ENCODE peak calls at places on chromosomes 3 and 15, in ten cellular contexts. T, G, E, C, J, N, O, Z, H and W are unnamed samples.

GRCh38 chr3:195808741-195809290 is 2.9 kb downstream of the MUC4 start:
- DNase-seq in T (no peak), G (no peak), E (peak), C (no peak), J (no peak), N (no peak), O (no peak), Z (peak), H (no peak), W (no peak)

GRCh38 chr3:100114413-100115030 is at the start of gene FILIP1L:
- DNase-seq in T (no peak), G (peak), E (no peak), C (no peak), J (peak), N (no peak), O (no peak), Z (no peak), H (no peak), W (no peak)

GRCh38 chr3:107752202-107752990 is 229.6 kb downstream of the BBX start:
- DNase-seq in T (no peak), G (no peak), E (peak), C (peak), J (no peak), N (no peak), O (peak), Z (peak), H (peak), W (no peak)

GRCh38 chr15:50234764-50235163 is 30.8 kb downstream of the HDC start:
- DNase-seq in T (no peak), G (no peak), E (no peak), C (peak), J (no peak), N (no peak), O (no peak), Z (peak), H (no peak), W (no peak)

GRCh38 chr3:157156844-157157635 is 2.9 kb downstream of the CCNL1 start:
- DNase-seq in T (no peak), G (no peak), E (no peak), C (peak), J (no peak), N (no peak), O (no peak), Z (peak), H (no peak), W (no peak)

GRCh38 chr15:70197318-70197944 is 99.7 kb upstream of the TLE3 start:
- DNase-seq in T (no peak), G (no peak), E (no peak), C (peak), J (no peak), N (no peak), O (no peak), Z (peak), H (no peak), W (no peak)

GRCh38 chr3:73026111-73026510 is 29.5 kb downstream of the PPP4R2 start:
- DNase-seq in T (no peak), G (no peak), E (no peak), C (no peak), J (no peak), N (no peak), O (no peak), Z (no peak), H (no peak), W (no peak)

GRCh38 chr15:71748327-71748726 is 62.0 kb upstream of the NR2E3 start:
- DNase-seq in T (no peak), G (no peak), E (no peak), C (peak), J (no peak), N (no peak), O (no peak), Z (peak), H (peak), W (no peak)

GRCh38 chr15:23629234-23629805 is 18.3 kb downstream of the MAGEL2 start:
- DNase-seq in T (no peak), G (no peak), E (no peak), C (peak), J (no peak), N (no peak), O (no peak), Z (no peak), H (no peak), W (no peak)

GRCh38 chr3:147940400-147940799 is 531.2 kb downstream of the ZIC1 start:
- DNase-seq in T (no peak), G (no peak), E (no peak), C (no peak), J (no peak), N (no peak), O (no peak), Z (no peak), H (no peak), W (no peak)

GRCh38 chr3:34886443-34886842 is 752.9 kb upstream of the ARPP21 start:
- DNase-seq in T (no peak), G (no peak), E (no peak), C (peak), J (no peak), N (no peak), O (no peak), Z (no peak), H (no peak), W (no peak)

GRCh38 chr3:195583831-195584542 is at the start of gene APOD:
- DNase-seq in T (no peak), G (peak), E (peak), C (peak), J (peak), N (peak), O (peak), Z (peak), H (no peak), W (no peak)

GRCh38 chr15:96213896-96214295 is 116.6 kb upstream of the NR2F2 start:
- DNase-seq in T (no peak), G (no peak), E (no peak), C (no peak), J (no peak), N (no peak), O (no peak), Z (no peak), H (no peak), W (no peak)

GRCh38 chr3:29677421-29677820 is 396.6 kb downstream of the RBMS3 start:
- DNase-seq in T (no peak), G (no peak), E (no peak), C (no peak), J (no peak), N (no peak), O (no peak), Z (no peak), H (no peak), W (no peak)
- TF ChIP-seq CTCF in T (no peak), G (no peak), E (no peak), C (no peak), J (no peak), N (no peak), O (no peak), Z (no peak), H (no peak), W (no peak)

GRCh38 chr15:52730163-52730562 is 51.0 kb upstream of the ATOSA start:
- DNase-seq in T (no peak), G (no peak), E (no peak), C (peak), J (no peak), N (no peak), O (peak), Z (peak), H (peak), W (no peak)
- TF ChIP-seq CTCF in T (no peak), G (no peak), E (no peak), C (no peak), J (no peak), N (no peak), O (no peak), Z (no peak), H (peak), W (no peak)

GRCh38 chr15:73291441-73291840 is 77.3 kb downstream of the HCN4 start:
- DNase-seq in T (no peak), G (no peak), E (no peak), C (no peak), J (no peak), N (no peak), O (no peak), Z (no peak), H (no peak), W (no peak)
- TF ChIP-seq CTCF in T (no peak), G (no peak), E (no peak), C (no peak), J (no peak), N (no peak), O (no peak), Z (no peak), H (no peak), W (no peak)

GRCh38 chr15:76502678-76503077 is 166.1 kb downstream of the ISL2 start:
- DNase-seq in T (no peak), G (no peak), E (no peak), C (no peak), J (no peak), N (no peak), O (no peak), Z (no peak), H (no peak), W (no peak)

GRCh38 chr15:76503121-76503520 is 166.5 kb downstream of the ISL2 start:
- DNase-seq in T (no peak), G (no peak), E (no peak), C (peak), J (no peak), N (no peak), O (no peak), Z (no peak), H (no peak), W (no peak)

GRCh38 chr15:76503804-76504203 is 167.2 kb downstream of the ISL2 start:
- DNase-seq in T (no peak), G (no peak), E (no peak), C (no peak), J (no peak), N (no peak), O (no peak), Z (no peak), H (no peak), W (no peak)

DNA sequence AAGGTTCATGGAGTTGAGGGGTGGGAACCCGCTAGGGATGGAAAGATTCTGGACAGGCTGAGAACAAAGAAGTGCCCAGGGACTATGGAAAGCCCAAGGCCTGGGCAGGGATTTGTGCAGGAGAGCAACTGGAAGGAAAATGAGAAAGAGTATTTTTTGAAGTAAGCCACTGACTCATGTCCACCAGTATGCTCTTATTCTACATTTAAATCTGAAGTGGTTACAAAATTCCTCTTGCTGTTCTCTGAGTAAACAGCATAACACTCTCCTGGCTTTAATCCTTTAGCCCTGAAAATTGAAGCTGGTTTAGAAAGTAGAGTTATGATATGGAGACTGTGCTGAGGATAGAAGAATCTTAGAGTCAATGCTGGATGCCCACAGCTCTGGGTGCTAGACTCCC is 165.2 kb downstream of the ISL2 start:
- DNase-seq in T (no peak), G (no peak), E (no peak), C (peak), J (no peak), N (no peak), O (no peak), Z (no peak), H (peak), W (no peak)
- TF ChIP-seq CTCF in T (no peak), G (no peak), E (no peak), C (no peak), J (no peak), N (no peak), O (no peak), Z (no peak), H (no peak), W (no peak)